ENCODE peak calls at places on chromosomes 2 and 18, in five cellular contexts. A, C, H, V and R are unnamed samples.
A peak's percentile ranks its signal among the peaks of the same experiment; 100 is the strongest.

GRCh38 chr2:74831693-74832530 is 2.0 kb upstream of the HK2 start:
- DNase-seq in C (no peak), H (no peak), V (no peak), A (no peak), R (no peak)

GRCh38 chr2:60837123-60837522 is 44.3 kb upstream of the REL start:
- DNase-seq in A (no peak), C (no peak), V (no peak), H (no peak), R (no peak)

GRCh38 chr2:27139310-27139709 is at the start of gene PRR30:
- DNase-seq in A (no peak), H (no peak), V (no peak), C (no peak), R (no peak)

GRCh38 chr2:8329660-8330622 is 351.9 kb upstream of the ID2 start:
- DNase-seq in V (no peak), A (no peak), H (no peak), C (no peak), R (no peak)

GRCh38 chr2:118721817-118722551 is 125.5 kb downstream of the EN1 start:
- DNase-seq in A (no peak), V (no peak), C (no peak), H (no peak), R (no peak)

GRCh38 chr18:69874058-69874457 is 73.6 kb downstream of the CD226 start:
- DNase-seq in A (no peak), V (no peak), C (no peak), H (no peak), R (no peak)

GRCh38 chr2:36357506-36358316 is 2.1 kb downstream of the CRIM1 start:
- DNase-seq in V (peak; percentile 66), C (no peak), H (no peak), A (peak; percentile 77), R (no peak)

GRCh38 chr2:100655446-100655845 is 92.7 kb downstream of the PDCL3 start:
- DNase-seq in C (no peak), V (no peak), A (no peak), H (no peak), R (no peak)

GRCh38 chr2:222912776-222913175 is 51.9 kb downstream of the ACSL3 start:
- DNase-seq in V (no peak), A (no peak), H (no peak), C (no peak), R (no peak)

DNA sequence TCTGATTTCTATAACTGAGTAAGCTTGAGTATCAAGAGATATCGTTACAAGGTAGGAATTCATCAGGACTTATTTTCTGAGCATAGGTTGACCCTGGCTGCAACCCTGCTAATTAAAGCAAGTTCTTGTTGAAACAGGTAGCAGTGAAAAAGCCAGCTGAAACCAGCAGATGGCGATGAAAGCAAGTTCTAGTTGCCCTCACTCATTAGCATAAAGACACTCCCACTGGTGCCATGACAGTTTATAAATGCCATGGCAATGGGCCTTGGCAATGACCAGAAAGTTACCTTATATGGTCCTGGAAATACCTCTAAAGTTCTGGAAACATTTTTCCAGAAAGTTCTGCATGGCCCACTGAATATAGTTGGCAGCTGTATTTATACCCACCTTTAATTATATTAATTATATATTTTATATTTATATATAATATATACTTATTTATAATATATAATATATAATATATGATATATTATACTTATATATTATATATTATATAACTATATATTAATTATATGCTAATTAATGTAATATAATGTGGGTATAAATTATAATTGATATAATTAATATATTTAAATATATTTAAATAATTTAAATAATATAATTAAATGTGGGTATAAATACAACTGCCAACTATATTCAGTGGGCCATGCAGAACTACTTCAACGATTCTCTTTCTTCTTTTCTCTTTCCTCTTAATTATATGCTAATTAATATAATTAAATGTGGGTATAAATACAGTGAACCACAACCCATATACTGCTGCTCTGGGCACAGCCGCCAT is 188.0 kb downstream of the CDH7 start:
- DNase-seq in H (no peak), V (peak; percentile 19), A (no peak), C (no peak), R (no peak)
- TF ChIP-seq CTCF in H (no peak), V (peak; percentile 45), A (no peak), C (no peak), R (no peak)

GRCh38 chr2:46615555-46616487 is 136.5 kb downstream of the TMEM247 start:
- DNase-seq in V (no peak), A (no peak), H (peak; percentile 34), C (no peak), R (no peak)
- H3K4me3 ChIP-seq in V (peak overlapping the region; percentile 84), A (peak overlapping the region; percentile 98), H (peak overlapping the region; percentile 81), C (peak overlapping the region; percentile 91), R (peak overlapping the region; percentile 91)

DNA sequence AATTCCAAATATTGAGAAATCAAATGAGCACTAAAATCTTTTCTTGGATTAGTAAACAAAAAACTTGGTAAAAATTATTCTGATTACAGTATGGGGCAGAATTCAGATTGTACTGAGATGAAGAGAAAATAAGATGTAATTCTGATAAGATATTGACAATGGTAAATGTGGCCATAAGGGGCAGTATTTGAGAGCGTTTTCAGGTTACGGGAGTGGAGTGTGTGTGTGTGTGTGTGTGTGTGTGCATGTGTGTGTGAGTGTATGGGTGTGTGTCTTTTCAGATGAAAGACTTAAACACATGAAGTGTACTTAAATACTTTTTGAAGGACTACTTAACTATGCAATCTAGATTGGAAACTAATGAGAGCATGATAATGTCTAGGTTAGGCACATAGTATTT is 217.8 kb upstream of the ITGA4 start:
- DNase-seq in A (no peak), C (no peak), H (no peak), V (no peak), R (no peak)
- TF ChIP-seq CTCF in A (no peak), C (no peak), H (no peak), V (no peak), R (peak; percentile 26)

GRCh38 chr2:19870792-19871191 is 31.0 kb downstream of the TTC32 start:
- DNase-seq in H (no peak), V (no peak), C (no peak), A (no peak), R (no peak)

GRCh38 chr2:19866741-19867140 is 35.0 kb downstream of the TTC32 start:
- DNase-seq in A (no peak), H (no peak), C (no peak), V (no peak), R (no peak)

GRCh38 chr2:19865151-19865550 is 36.6 kb downstream of the TTC32 start:
- DNase-seq in A (no peak), V (no peak), H (no peak), C (no peak), R (no peak)

GRCh38 chr2:19868705-19869550 is 32.9 kb downstream of the TTC32 start:
- DNase-seq in C (peak; percentile 76), H (peak; percentile 80), V (no peak), A (peak; percentile 72), R (no peak)

DNA sequence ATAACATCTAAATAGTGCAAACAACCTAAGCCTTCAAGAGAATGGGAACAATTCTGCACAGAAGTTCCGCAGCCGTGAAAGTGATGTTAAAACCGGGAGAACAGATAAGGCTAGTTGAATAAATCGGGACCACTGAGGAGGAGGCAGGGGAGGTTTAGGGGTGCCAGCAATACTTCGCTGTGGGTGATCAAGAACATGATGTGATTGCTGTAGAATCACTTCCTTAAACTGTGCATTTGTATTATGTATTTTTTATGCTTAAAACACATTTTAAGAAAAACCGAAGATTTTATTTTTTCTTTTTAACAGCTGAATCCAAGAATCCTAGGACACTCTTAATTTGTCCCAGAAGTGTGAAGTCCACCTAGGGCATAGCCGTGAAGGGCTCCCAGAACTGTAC is 33.6 kb downstream of the TTC32 start:
- DNase-seq in C (no peak), A (no peak), V (no peak), H (no peak), R (no peak)
- H3K4me3 ChIP-seq in C (peak overlapping the region; percentile 45), A (peak overlapping the region; percentile 60), V (peak overlapping the region; percentile 36), H (peak overlapping the region; percentile 60), R (peak overlapping the region; percentile 36)

DNA sequence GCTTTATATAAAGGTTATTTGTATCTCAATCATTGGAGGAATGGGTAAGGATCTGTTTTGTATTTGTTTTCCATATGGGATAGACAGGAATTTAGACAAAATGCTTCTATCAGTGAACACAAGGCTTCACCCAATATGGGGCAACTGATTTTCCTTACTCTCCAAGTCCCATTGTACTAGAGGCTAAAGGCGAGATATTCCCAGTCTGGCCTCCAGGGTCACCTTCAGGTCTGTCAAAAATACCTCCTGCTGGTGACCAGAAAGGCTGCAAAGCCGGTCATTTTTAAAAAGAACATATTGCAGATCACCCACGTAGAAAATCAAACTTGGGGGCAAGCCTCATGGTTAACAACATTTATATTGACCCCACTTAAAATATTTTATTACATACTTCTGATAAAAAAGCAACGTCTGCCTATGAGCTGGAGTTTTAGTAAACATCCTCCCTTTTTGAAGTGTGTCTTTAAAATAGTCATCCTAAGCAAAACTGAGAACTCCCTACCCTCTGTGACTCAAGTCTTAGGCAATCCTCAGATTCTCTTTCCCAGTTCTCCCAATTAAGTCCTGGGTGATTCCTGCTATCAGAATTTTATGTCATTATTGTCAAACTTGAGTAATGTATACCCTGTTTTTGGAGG is 276.6 kb downstream of the MREG start:
- DNase-seq in H (no peak), V (no peak), A (no peak), C (no peak), R (peak; percentile 73)
- TF ChIP-seq CTCF in H (no peak), V (peak; percentile 30), A (no peak), C (no peak), R (peak; percentile 50)

DNA sequence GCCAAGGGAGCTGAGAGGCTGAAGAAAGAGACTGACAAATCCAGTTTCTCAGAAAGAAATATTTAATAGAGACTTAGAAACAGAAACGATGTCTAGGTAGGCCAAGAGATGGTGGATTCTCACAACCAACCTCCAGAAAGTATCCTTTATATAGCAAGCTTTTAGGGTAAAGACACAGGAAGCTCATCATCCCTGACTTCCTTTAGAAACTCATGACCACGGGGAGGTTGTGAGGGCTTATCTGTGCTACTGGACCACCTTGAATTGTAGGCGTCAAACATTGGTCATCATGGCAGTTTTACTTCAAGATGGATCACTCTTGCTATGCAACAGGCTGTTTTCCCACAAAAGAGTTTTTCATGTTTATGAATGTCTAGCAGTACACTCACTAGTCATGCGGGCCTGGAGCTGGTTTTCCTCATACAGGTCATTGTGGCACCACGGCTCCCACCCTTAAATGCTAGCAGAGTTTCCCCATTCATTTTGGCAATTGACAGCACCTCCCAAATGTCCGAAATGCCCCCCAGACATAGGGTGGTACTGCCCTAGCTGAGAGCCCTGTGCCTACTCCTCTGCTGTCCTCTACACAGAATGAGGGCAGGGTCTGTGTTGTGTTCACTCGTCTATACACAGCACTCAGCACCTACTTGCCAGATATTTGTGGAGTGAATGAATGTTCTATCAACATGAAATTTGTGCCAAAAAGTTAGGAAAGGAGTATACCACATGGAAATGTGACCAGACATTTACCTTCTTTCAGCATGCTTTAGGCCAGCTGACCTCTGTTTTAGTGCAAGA is 89.0 kb downstream of the TMEM247 start:
- DNase-seq in C (no peak), V (no peak), H (no peak), A (no peak), R (no peak)
- H3K4me3 ChIP-seq in C (no peak overlapping the region), V (no peak overlapping the region), H (no peak overlapping the region), A (no peak overlapping the region), R (no peak overlapping the region)